ENCODE peak calls at places on chromosomes 11 and 22, in eight cellular contexts. I is SK-N-SH, V is sigmoid colon, W is H1, J is ovary, F is tibial nerve, N is GM12878, G is transverse colon. T is an unnamed sample. For H3K9me3 and H3K36me3, the result is how much of the 10 kb centered on the place peaks cover.

GRCh38 chr22:44707752-44708151 is 5.7 kb downstream of the PRR5 start:
- DNase-seq in I (no peak), V (no peak), W (no peak), J (no peak), F (no peak), N (no peak), G (no peak), T (no peak)

GRCh38 chr11:29751618-29752017 is 265.2 kb downstream of the KCNA4 start:
- DNase-seq in I (no peak), V (no peak), W (no peak), J (no peak), F (no peak), N (no peak), G (no peak), T (no peak)

GRCh38 chr11:23540101-23540561 is 679.9 kb upstream of the CCDC179 start:
- DNase-seq in I (peak), V (peak), W (peak), J (no peak), F (no peak), N (peak), G (no peak), T (no peak)

GRCh38 chr11:45489281-45489906 is 176.0 kb downstream of the CHST1 start:
- DNase-seq in I (no peak), V (peak), W (no peak), J (no peak), F (no peak), N (no peak), G (no peak), T (no peak)

GRCh38 chr11:19924321-19925115 is 211.9 kb downstream of the NAV2 start:
- DNase-seq in I (no peak), V (no peak), W (no peak), J (no peak), F (no peak), N (no peak), G (no peak), T (no peak)

GRCh38 chr11:40987895-40988435 is 471.5 kb downstream of the LRRC4C start:
- DNase-seq in I (no peak), V (no peak), W (no peak), J (no peak), F (no peak), N (no peak), G (no peak), T (no peak)

GRCh38 chr11:45473491-45473890 is 187.3 kb upstream of the SYT13 start:
- DNase-seq in I (no peak), V (peak), W (no peak), J (no peak), F (no peak), N (no peak), G (no peak), T (no peak)

GRCh38 chr22:48793949-48794348 is 1033.7 kb downstream of the BRD1 start:
- DNase-seq in I (no peak), V (no peak), W (no peak), J (no peak), F (no peak), N (no peak), G (no peak), T (peak)

GRCh38 chr22:50526849-50527801 is 1.7 kb upstream of the SCO2 start:
- DNase-seq in I (peak), V (peak), W (no peak), J (no peak), F (peak), N (no peak), G (peak), T (no peak)

GRCh38 chr11:48123249-48123875 is 93.2 kb upstream of the OR4B1 start:
- DNase-seq in I (no peak), V (no peak), W (no peak), J (no peak), F (no peak), N (no peak), G (no peak), T (peak)

GRCh38 chr11:122923302-122923701 is 40.7 kb downstream of the JHY start:
- DNase-seq in I (peak), V (no peak), W (no peak), J (no peak), F (no peak), N (no peak), G (no peak), T (no peak)
- H3K9me3 ChIP-seq in I (under half), V (under half), W (under half), J (under half), F (under half), N (under half), G (under half), T (under half)

GRCh38 chr11:133153031-133153430 is 379.3 kb downstream of the OPCML start:
- DNase-seq in I (no peak), V (no peak), W (no peak), J (no peak), F (no peak), N (no peak), G (no peak), T (no peak)
- H3K36me3 ChIP-seq in I (under half), V (under half), W (under half), J (under half), F (under half), N (under half), G (under half), T (under half)

GRCh38 chr11:34685864-34686263 is 65.0 kb downstream of the EHF start:
- DNase-seq in I (no peak), V (no peak), W (no peak), J (no peak), F (no peak), N (no peak), G (no peak), T (no peak)

GRCh38 chr11:34680206-34680605 is 59.3 kb downstream of the EHF start:
- DNase-seq in I (no peak), V (no peak), W (no peak), J (no peak), F (no peak), N (no peak), G (no peak), T (no peak)

GRCh38 chr11:34679681-34680080 is 58.8 kb downstream of the EHF start:
- DNase-seq in I (no peak), V (no peak), W (no peak), J (no peak), F (no peak), N (no peak), G (no peak), T (no peak)

GRCh38 chr11:34680918-34681554 is 60.1 kb downstream of the EHF start:
- DNase-seq in I (no peak), V (no peak), W (peak), J (no peak), F (no peak), N (no peak), G (no peak), T (no peak)

DNA sequence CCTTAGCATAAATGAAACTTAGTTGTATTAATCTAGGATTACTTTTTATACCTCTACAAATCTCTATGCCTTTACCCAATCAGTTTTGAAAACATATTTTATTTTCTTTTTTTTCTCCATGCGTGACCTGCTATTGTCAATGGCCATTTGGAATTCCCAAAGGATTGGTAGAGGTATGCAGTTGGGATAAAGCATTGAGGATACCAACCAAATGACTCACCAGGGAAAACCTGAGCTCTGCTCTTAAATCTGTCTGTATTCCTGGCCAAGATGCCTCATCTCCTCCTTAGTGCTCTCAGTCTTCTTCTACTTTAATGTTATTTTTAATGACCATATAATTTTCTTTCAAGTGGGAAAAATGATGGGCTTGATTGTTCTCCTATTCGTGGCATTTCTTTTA is 61.9 kb downstream of the EHF start:
- DNase-seq in I (no peak), V (no peak), W (no peak), J (no peak), F (no peak), N (no peak), G (no peak), T (no peak)
- TF ChIP-seq EP300 in I (no peak), V (no peak), W (no peak), J (no peak), F (no peak), N (no peak), G (no peak), T (no peak)

GRCh38 chr11:70842701-70843100 is 409.7 kb downstream of the SHANK2 start:
- DNase-seq in I (no peak), V (no peak), W (no peak), J (no peak), F (no peak), N (no peak), G (no peak), T (no peak)

GRCh38 chr11:70842256-70842655 is 410.1 kb downstream of the SHANK2 start:
- DNase-seq in I (no peak), V (no peak), W (no peak), J (no peak), F (no peak), N (no peak), G (no peak), T (no peak)

GRCh38 chr11:70838198-70838597 is 414.2 kb downstream of the SHANK2 start:
- DNase-seq in I (no peak), V (no peak), W (no peak), J (no peak), F (no peak), N (no peak), G (no peak), T (no peak)

GRCh38 chr11:70841264-70841663 is 411.1 kb downstream of the SHANK2 start:
- DNase-seq in I (no peak), V (no peak), W (no peak), J (no peak), F (no peak), N (no peak), G (no peak), T (no peak)

GRCh38 chr11:70839851-70840250 is 412.5 kb downstream of the SHANK2 start:
- DNase-seq in I (no peak), V (no peak), W (no peak), J (no peak), F (no peak), N (no peak), G (no peak), T (no peak)
- H3K9me3 ChIP-seq in I (under half), V (under half), W (under half), J (under half), F (under half), N (under half), G (under half), T (under half)

GRCh38 chr22:29351042-29351441 is 35.5 kb upstream of the RASL10A start:
- DNase-seq in I (no peak), V (no peak), W (no peak), J (no peak), F (no peak), N (no peak), G (peak), T (no peak)
- H3K36me3 ChIP-seq in I (half or more), V (half or more), W (under half), J (under half), F (half or more), N (half or more), G (under half), T (half or more)

DNA sequence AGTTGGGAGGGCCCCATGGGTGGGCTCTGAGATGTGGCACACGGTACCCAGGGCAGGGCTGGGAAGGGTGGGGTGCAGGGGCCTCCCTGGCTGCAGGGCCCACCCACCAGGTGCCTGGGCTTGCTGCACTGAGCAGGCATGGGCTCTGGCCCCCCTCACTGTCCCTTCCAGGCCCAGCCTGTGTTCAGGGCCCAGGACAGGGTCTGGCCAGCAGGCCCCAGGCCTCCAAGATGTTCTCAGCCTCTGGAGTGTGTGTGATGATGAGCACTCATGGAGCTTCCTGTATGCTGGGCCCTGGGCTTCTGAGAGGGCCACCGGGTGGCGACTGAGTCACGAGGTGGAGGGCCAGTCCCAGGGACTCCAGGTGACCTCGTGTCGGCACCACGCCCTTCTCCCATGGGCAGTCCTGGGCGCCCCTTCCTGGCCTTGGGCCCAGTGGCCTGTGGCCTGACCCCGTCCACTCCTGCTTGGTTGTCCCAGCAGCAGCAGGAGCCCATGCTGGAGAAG is 55.9 kb upstream of the CCDC188 start:
- DNase-seq in I (no peak), V (no peak), W (no peak), J (no peak), F (no peak), N (no peak), G (peak), T (no peak)
- TF ChIP-seq EP300 in I (no peak), V (no peak), W (no peak), J (no peak), F (no peak), N (no peak), G (no peak), T (no peak)

GRCh38 chr22:47446821-47447810 is 684.7 kb downstream of the TBC1D22A start:
- DNase-seq in I (no peak), V (no peak), W (no peak), J (no peak), F (no peak), N (no peak), G (no peak), T (peak)
- H3K9me3 ChIP-seq in I (under half), V (under half), W (half or more), J (under half), F (under half), N (under half), G (under half), T (under half)

GRCh38 chr11:62127941-62128770 is 4.3 kb downstream of the INCENP start:
- DNase-seq in I (no peak), V (peak), W (no peak), J (no peak), F (no peak), N (no peak), G (no peak), T (no peak)

GRCh38 chr11:62128835-62129234 is 5.0 kb downstream of the INCENP start:
- DNase-seq in I (peak), V (peak), W (no peak), J (no peak), F (no peak), N (no peak), G (no peak), T (no peak)

GRCh38 chr11:62130498-62131464 is 7.0 kb downstream of the INCENP start:
- DNase-seq in I (peak), V (peak), W (no peak), J (no peak), F (no peak), N (no peak), G (no peak), T (no peak)

GRCh38 chr11:62132188-62132587 is 8.4 kb downstream of the INCENP start:
- DNase-seq in I (peak), V (no peak), W (no peak), J (no peak), F (no peak), N (no peak), G (no peak), T (no peak)

DNA sequence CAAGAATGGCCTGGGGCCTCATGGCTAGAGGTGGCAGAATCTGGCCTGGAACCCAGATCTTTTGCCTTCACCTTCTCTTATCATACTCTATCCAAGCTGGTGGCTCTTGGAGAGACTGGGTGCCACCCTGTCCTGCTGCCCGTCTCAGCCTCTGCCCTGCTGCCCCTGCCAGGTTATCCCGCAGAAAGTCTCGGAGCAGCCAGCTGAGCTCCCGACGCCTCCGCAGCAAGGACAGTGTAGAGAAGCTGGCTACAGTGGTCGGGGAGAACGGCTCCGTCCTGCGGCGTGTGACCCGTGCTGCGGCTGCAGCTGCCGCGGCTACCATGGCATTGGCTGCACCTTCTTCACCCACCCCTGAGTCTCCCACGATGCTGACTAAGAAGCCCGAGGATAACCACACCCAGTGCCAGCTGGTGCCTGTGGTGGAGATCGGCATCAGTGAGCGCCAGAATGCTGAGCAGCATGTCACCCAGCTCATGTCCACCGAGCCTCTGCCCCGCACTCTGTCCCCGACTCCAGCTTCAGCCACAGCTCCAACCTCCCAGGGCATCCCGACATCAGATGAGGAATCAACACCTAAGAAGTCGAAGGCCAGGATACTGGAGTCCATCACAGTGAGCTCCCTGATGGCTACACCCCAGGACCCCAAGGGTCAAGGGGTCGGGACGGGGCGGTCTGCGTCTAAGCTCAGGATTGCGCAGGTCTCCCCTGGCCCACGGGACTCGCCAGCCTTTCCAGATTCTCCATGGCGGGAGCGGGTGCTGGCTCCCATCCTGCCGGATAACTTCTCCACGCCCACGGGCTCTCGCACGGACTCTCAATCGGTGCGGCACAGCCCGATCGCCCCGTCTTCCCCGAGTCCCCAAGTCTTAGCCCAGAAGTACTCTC is 6.0 kb downstream of the INCENP start:
- DNase-seq in I (peak), V (peak), W (no peak), J (no peak), F (no peak), N (no peak), G (no peak), T (no peak)
- H3K36me3 ChIP-seq in I (under half), V (under half), W (under half), J (under half), F (half or more), N (under half), G (under half), T (under half)

T was measured in esophagus muscularis mucosa.